ENCODE peak calls at places on chromosome 2, in nine cellular contexts. J, I, F, T, B, V, Z, E and C are unnamed samples.

GRCh38 chr2:27212626-27213471 is 781 bp upstream of the SLC5A6 start:
- DNase-seq in J (peak; percentile 6), I (no peak), F (no peak), T (peak; percentile 21), B (no peak), V (peak; percentile 83), Z (peak; percentile 8), E (peak; percentile 20), C (peak; percentile 49)

GRCh38 chr2:42801388-42801787 is 9.0 kb upstream of the HAAO start:
- DNase-seq in J (no peak), I (no peak), F (no peak), T (no peak), B (no peak), V (no peak), Z (peak; percentile 43), E (no peak), C (no peak)

GRCh38 chr2:170226216-170226615 is 48.3 kb downstream of the MYO3B start:
- DNase-seq in J (no peak), I (no peak), F (no peak), T (no peak), B (no peak), V (no peak), Z (no peak), E (no peak), C (no peak)

GRCh38 chr2:1715184-1716012 is 28.9 kb downstream of the PXDN start:
- DNase-seq in J (no peak), I (no peak), F (peak; percentile 57), T (no peak), B (no peak), V (no peak), Z (no peak), E (no peak), C (no peak)

GRCh38 chr2:102696463-102696862 is 65.4 kb upstream of the TMEM182 start:
- DNase-seq in J (no peak), I (no peak), F (no peak), T (no peak), B (no peak), V (no peak), Z (no peak), E (no peak), C (no peak)

GRCh38 chr2:7452110-7452851 is 535.1 kb downstream of the RNF144A start:
- DNase-seq in J (no peak), I (no peak), F (no peak), T (no peak), B (no peak), V (no peak), Z (no peak), E (no peak), C (no peak)

GRCh38 chr2:141015339-141016047 is 1115.3 kb downstream of the LRP1B start:
- DNase-seq in J (no peak), I (no peak), F (no peak), T (no peak), B (no peak), V (no peak), Z (no peak), E (no peak), C (no peak)

GRCh38 chr2:131431336-131431735 is 44.6 kb upstream of the TUBA3D start:
- DNase-seq in J (no peak), I (no peak), F (no peak), T (no peak), B (no peak), V (no peak), Z (peak; percentile 51), E (no peak), C (no peak)

GRCh38 chr2:204795156-204795555 is 249.9 kb downstream of the PARD3B start:
- DNase-seq in J (no peak), I (no peak), F (no peak), T (no peak), B (no peak), V (no peak), Z (peak; percentile 69), E (no peak), C (no peak)

GRCh38 chr2:186977433-186978045 is 128.6 kb upstream of the ZSWIM2 start:
- DNase-seq in J (no peak), I (no peak), F (no peak), T (no peak), B (no peak), V (no peak), Z (no peak), E (no peak), C (no peak)

GRCh38 chr2:241235396-241235795 is 46.9 kb downstream of the ANO7 start:
- DNase-seq in J (no peak), I (no peak), F (no peak), T (no peak), B (no peak), V (no peak), Z (no peak), E (no peak), C (no peak)

GRCh38 chr2:54957321-54957999 is 92.8 kb downstream of the RTN4 start:
- DNase-seq in J (no peak), I (no peak), F (no peak), T (no peak), B (no peak), V (no peak), Z (no peak), E (no peak), C (no peak)

GRCh38 chr2:86485103-86485502 is 43.9 kb downstream of the KDM3A start:
- DNase-seq in J (no peak), I (no peak), F (no peak), T (no peak), B (no peak), V (no peak), Z (no peak), E (no peak), C (no peak)

GRCh38 chr2:31943636-31944225 is 67.1 kb downstream of the MEMO1 start:
- DNase-seq in J (no peak), I (no peak), F (no peak), T (no peak), B (no peak), V (no peak), Z (no peak), E (no peak), C (no peak)

GRCh38 chr2:240187989-240188590 is 47.6 kb upstream of the OTOS start:
- DNase-seq in J (no peak), I (no peak), F (no peak), T (no peak), B (no peak), V (no peak), Z (no peak), E (no peak), C (no peak)

GRCh38 chr2:16546128-16546754 is 119.4 kb downstream of the CYRIA start:
- DNase-seq in J (no peak), I (no peak), F (no peak), T (no peak), B (no peak), V (peak; percentile 63), Z (no peak), E (peak; percentile 26), C (no peak)

GRCh38 chr2:9765611-9766531 is 77.4 kb upstream of the TAF1B start:
- DNase-seq in J (no peak), I (no peak), F (no peak), T (no peak), B (no peak), V (no peak), Z (no peak), E (no peak), C (no peak)

GRCh38 chr2:71548589-71549485 is 95.5 kb downstream of the DYSF start:
- DNase-seq in J (peak; percentile 17), I (peak; percentile 81), F (no peak), T (peak; percentile 34), B (peak; percentile 20), V (peak; percentile 57), Z (peak; percentile 68), E (peak; percentile 72), C (peak; percentile 43)

GRCh38 chr2:96651793-96652192 is 9.2 kb downstream of the FER1L5 start:
- DNase-seq in J (no peak), I (no peak), F (no peak), T (no peak), B (no peak), V (no peak), Z (no peak), E (no peak), C (no peak)

GRCh38 chr2:178359192-178359912 is 91.6 kb downstream of the PRKRA start:
- DNase-seq in J (no peak), I (no peak), F (no peak), T (no peak), B (no peak), V (no peak), Z (no peak), E (no peak), C (no peak)

GRCh38 chr2:25981596-25982272 is 563 bp downstream of the KIF3C start:
- DNase-seq in J (no peak), I (peak; percentile 41), F (no peak), T (no peak), B (no peak), V (no peak), Z (no peak), E (no peak), C (peak; percentile 6)

GRCh38 chr2:31812051-31812798 is 198.6 kb downstream of the MEMO1 start:
- DNase-seq in J (no peak), I (no peak), F (no peak), T (no peak), B (no peak), V (peak; percentile 78), Z (peak; percentile 44), E (peak; percentile 12), C (no peak)

GRCh38 chr2:29766191-29766590 is 155.2 kb downstream of the ALK start:
- DNase-seq in J (no peak), I (no peak), F (no peak), T (no peak), B (peak; percentile 67), V (no peak), Z (peak; percentile 77), E (peak; percentile 23), C (no peak)

GRCh38 chr2:189297446-189297845 is 117.9 kb upstream of the COL5A2 start:
- DNase-seq in J (no peak), I (no peak), F (no peak), T (no peak), B (no peak), V (no peak), Z (peak; percentile 72), E (no peak), C (no peak)

GRCh38 chr2:37614061-37614802 is 57.2 kb downstream of the CDC42EP3 start:
- DNase-seq in J (no peak), I (no peak), F (no peak), T (no peak), B (no peak), V (no peak), Z (peak; percentile 83), E (peak; percentile 30), C (no peak)

GRCh38 chr2:79573895-79574674 is 61.2 kb downstream of the CTNNA2 start:
- DNase-seq in J (peak; percentile 43), I (no peak), F (no peak), T (no peak), B (no peak), V (no peak), Z (no peak), E (no peak), C (no peak)

GRCh38 chr2:38871432-38871831 is 4.3 kb downstream of the DHX57 start:
- DNase-seq in J (no peak), I (no peak), F (no peak), T (no peak), B (no peak), V (no peak), Z (no peak), E (no peak), C (no peak)

GRCh38 chr2:101018934-101019333 is 16.8 kb downstream of the RPL31 start:
- DNase-seq in J (no peak), I (no peak), F (no peak), T (no peak), B (no peak), V (no peak), Z (no peak), E (no peak), C (no peak)

GRCh38 chr2:133574186-133574585 is 5.9 kb upstream of the NCKAP5 start:
- DNase-seq in J (no peak), I (no peak), F (no peak), T (no peak), B (no peak), V (no peak), Z (no peak), E (no peak), C (no peak)

GRCh38 chr2:8882094-8882493 is 44.7 kb upstream of the KIDINS220 start:
- DNase-seq in J (no peak), I (no peak), F (no peak), T (no peak), B (no peak), V (no peak), Z (peak; percentile 18), E (no peak), C (no peak)

GRCh38 chr2:8906208-8906607 is 68.8 kb upstream of the KIDINS220 start:
- DNase-seq in J (no peak), I (no peak), F (no peak), T (no peak), B (no peak), V (no peak), Z (peak; percentile 48), E (peak; percentile 20), C (no peak)